ENCODE peak calls at places on chromosome 6, in five cellular contexts. U is A549, S is GM12878, Z is K562, F is HepG2. R is an unnamed sample. For H3K4me1, the result is how much of the 10 kb centered on the place peaks cover.

GRCh38 chr6:117414770-117415169 is 11.0 kb downstream of the ROS1 start:
- DNase-seq in S (no peak), F (peak), U (peak), Z (no peak), R (no peak)

GRCh38 chr6:5274231-5274630 is 12.9 kb downstream of the FARS2 start:
- DNase-seq in Z (no peak), U (no peak), S (no peak), F (no peak), R (no peak)

GRCh38 chr6:26554669-26555504 is 16.7 kb downstream of the HMGN4 start:
- DNase-seq in F (peak), S (no peak), Z (peak), U (peak), R (peak)

GRCh38 chr6:151276112-151276745 is 36.5 kb downstream of the AKAP12 start:
- DNase-seq in S (no peak), F (no peak), U (peak), Z (no peak), R (no peak)

GRCh38 chr6:98924647-98925046 is 23.1 kb downstream of the FBXL4 start:
- DNase-seq in U (no peak), Z (no peak), S (no peak), F (no peak), R (no peak)

GRCh38 chr6:136334853-136335252 is 45.2 kb upstream of the BCLAF1 start:
- DNase-seq in Z (no peak), S (no peak), U (no peak), F (no peak), R (no peak)

GRCh38 chr6:2630362-2630761 is 120.4 kb downstream of the MYLK4 start:
- DNase-seq in F (peak), Z (peak), S (no peak), U (peak), R (peak)

GRCh38 chr6:112144145-112144926 is 56.9 kb downstream of the FAM229B start:
- DNase-seq in F (peak), Z (no peak), U (no peak), S (no peak), R (no peak)

GRCh38 chr6:80543598-80544181 is 437.2 kb downstream of the BCKDHB start:
- DNase-seq in S (no peak), Z (no peak), U (no peak), F (no peak), R (no peak)

GRCh38 chr6:26215200-26216014 is 128.2 kb downstream of the HFE start:
- DNase-seq in S (no peak), F (peak), Z (no peak), U (no peak), R (peak)

GRCh38 chr6:30006170-30007131 is 54.6 kb upstream of the POLR1H start:
- DNase-seq in F (no peak), S (no peak), Z (no peak), U (no peak), R (no peak)

GRCh38 chr6:100865525-100865924 is 15.6 kb downstream of the ASCC3 start:
- DNase-seq in U (no peak), Z (no peak), F (no peak), S (no peak), R (no peak)

GRCh38 chr6:18585032-18585573 is 198.0 kb downstream of the RNF144B start:
- DNase-seq in U (peak), S (no peak), Z (peak), F (peak), R (peak)

GRCh38 chr6:151044465-151045441 is 179.3 kb downstream of the MTHFD1L start:
- DNase-seq in U (peak), Z (no peak), S (no peak), F (peak), R (peak)

GRCh38 chr6:18963439-18963838 is 576.3 kb downstream of the RNF144B start:
- DNase-seq in S (no peak), Z (no peak), U (no peak), F (no peak), R (no peak)

GRCh38 chr6:114576330-114576729 is 233.5 kb upstream of the HS3ST5 start:
- DNase-seq in Z (no peak), F (no peak), U (no peak), S (no peak), R (no peak)

GRCh38 chr6:90412538-90413369 is 116.1 kb upstream of the BACH2 start:
- DNase-seq in U (no peak), Z (no peak), S (no peak), F (no peak), R (no peak)

GRCh38 chr6:44245912-44246662 is 814 bp upstream of the HSP90AB1 start:
- DNase-seq in Z (peak), F (peak), U (peak), S (no peak), R (peak)

GRCh38 chr6:139636391-139636790 is 261.9 kb upstream of the CITED2 start:
- DNase-seq in Z (no peak), F (no peak), U (no peak), S (no peak), R (no peak)

GRCh38 chr6:4776493-4776966 is 326 bp downstream of the CDYL start:
- DNase-seq in Z (peak), S (no peak), U (no peak), F (peak), R (peak)

GRCh38 chr6:37130704-37131103 is 39.2 kb upstream of the PIM1 start:
- DNase-seq in F (peak), U (peak), Z (no peak), S (no peak), R (peak)

GRCh38 chr6:161273356-161273751 is 507 bp downstream of the AGPAT4 start:
- DNase-seq in S (no peak), Z (no peak), F (no peak), U (no peak), R (peak)

GRCh38 chr6:78810698-78811097 is 56.7 kb upstream of the IRAK1BP1 start:
- DNase-seq in S (no peak), Z (no peak), F (no peak), U (no peak), R (no peak)

GRCh38 chr6:142378138-142378875 is 76.5 kb downstream of the ADGRG6 start:
- DNase-seq in F (peak), Z (no peak), U (peak), S (no peak), R (peak)

GRCh38 chr6:72950114-72950860 is 275.0 kb downstream of the KHDC1L start:
- DNase-seq in S (no peak), U (peak), Z (no peak), F (peak), R (peak)

GRCh38 chr6:136341967-136342366 is 52.3 kb upstream of the BCLAF1 start:
- DNase-seq in F (no peak), Z (no peak), S (no peak), U (no peak), R (no peak)

GRCh38 chr6:85644374-85644762 is 1.7 kb upstream of the SYNCRIP start:
- DNase-seq in F (no peak), Z (no peak), U (peak), S (no peak), R (no peak)

GRCh38 chr6:53067307-53067706 is 2.1 kb downstream of the FBXO9 start:
- DNase-seq in Z (no peak), U (no peak), S (no peak), F (no peak), R (no peak)

GRCh38 chr6:104958720-104959452 is 2.0 kb downstream of the LIN28B start:
- DNase-seq in U (peak), S (no peak), F (peak), Z (peak), R (no peak)

GRCh38 chr6:100691972-100692371 is 189.2 kb downstream of the ASCC3 start:
- DNase-seq in Z (no peak), F (no peak), U (no peak), S (no peak), R (no peak)

GRCh38 chr6:15386110-15386755 is 140.4 kb downstream of the JARID2 start:
- DNase-seq in S (no peak), Z (peak), F (no peak), U (no peak), R (no peak)

GRCh38 chr6:143007626-143008025 is 53.1 kb upstream of the AIG1 start:
- DNase-seq in F (no peak), U (no peak), Z (no peak), S (no peak), R (no peak)

GRCh38 chr6:30647039-30647801 is at the start of gene C6orf136:
- DNase-seq in U (peak), S (peak), Z (peak), F (peak), R (peak)

GRCh38 chr6:156948807-156949206 is 171.6 kb downstream of the ARID1B start:
- DNase-seq in Z (no peak), U (peak), S (no peak), F (no peak), R (peak)

GRCh38 chr6:3868544-3868943 is 19.4 kb downstream of the FAM50B start:
- DNase-seq in F (no peak), U (no peak), S (no peak), Z (no peak), R (no peak)

GRCh38 chr6:36958775-36959554 is 4.4 kb downstream of the PI16 start:
- DNase-seq in F (no peak), Z (peak), S (no peak), U (no peak), R (no peak)

GRCh38 chr6:158471339-158471738 is 88.6 kb upstream of the TMEM181 start:
- DNase-seq in Z (no peak), U (no peak), F (no peak), S (no peak), R (no peak)

GRCh38 chr6:158472453-158472852 is 87.4 kb upstream of the TMEM181 start:
- DNase-seq in S (no peak), F (no peak), U (no peak), Z (no peak), R (peak)

GRCh38 chr6:158474961-158475343 is 84.9 kb upstream of the TMEM181 start:
- DNase-seq in Z (no peak), S (no peak), F (peak), U (peak), R (peak)

GRCh38 chr6:158476389-158476788 is 83.5 kb upstream of the TMEM181 start:
- DNase-seq in S (peak), Z (no peak), F (no peak), U (no peak), R (no peak)

DNA sequence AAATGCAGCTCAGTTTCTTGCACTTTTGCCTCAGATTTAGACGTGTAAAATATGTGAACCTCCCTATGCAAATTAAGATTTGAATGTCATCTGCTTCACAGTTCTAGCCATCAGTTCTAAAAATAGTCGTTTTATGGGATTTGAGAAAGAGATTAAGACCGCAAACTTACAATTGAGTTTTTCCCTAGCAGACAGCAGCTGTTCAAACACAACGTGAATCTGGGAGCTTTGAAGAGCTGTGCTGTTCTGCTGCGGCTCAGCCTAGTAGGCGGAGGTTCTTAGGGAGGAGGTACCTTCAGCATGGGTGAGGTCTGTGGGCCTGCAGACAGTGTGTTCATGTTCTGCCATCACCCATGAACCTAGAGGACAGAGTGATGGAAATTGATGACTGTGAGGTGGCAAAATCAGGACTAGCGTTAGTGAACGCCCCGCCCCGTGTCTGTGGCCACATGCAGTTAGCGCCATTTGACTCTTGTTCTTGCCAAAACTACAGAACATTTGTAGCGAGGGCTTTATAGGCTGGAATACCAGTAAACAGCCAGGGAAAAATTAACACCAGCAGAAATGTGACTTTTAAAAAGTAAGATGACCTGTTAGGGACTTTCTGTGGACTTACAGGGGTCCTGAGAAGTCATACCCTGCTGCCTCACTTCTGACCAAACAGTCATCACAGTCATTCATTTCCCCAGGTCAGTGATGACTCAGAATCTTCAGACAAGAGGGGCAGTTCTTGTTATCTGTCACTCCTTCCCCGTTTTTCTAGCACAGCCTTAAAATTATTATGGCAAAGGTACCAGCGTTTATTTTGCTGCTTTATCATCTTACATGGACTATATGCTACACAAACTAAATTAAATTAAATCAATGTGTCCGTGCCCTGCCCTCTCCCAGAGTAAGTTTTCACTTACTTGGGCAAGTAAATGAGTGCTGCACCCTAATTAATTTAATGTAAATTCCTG is 84.3 kb upstream of the TMEM181 start:
- DNase-seq in F (no peak), S (peak), U (peak), Z (peak), R (peak)
- TF ChIP-seq MYC in F (no peak), S (no peak), U (no peak), Z (no peak), R (no peak)

GRCh38 chr6:41053056-41053455 is at the start of gene APOBEC2:
- DNase-seq in U (no peak), S (no peak), Z (no peak), F (no peak), R (no peak)
- H3K4me1 ChIP-seq in U (under half), S (under half), Z (under half), F (half or more), R (under half)

DNA sequence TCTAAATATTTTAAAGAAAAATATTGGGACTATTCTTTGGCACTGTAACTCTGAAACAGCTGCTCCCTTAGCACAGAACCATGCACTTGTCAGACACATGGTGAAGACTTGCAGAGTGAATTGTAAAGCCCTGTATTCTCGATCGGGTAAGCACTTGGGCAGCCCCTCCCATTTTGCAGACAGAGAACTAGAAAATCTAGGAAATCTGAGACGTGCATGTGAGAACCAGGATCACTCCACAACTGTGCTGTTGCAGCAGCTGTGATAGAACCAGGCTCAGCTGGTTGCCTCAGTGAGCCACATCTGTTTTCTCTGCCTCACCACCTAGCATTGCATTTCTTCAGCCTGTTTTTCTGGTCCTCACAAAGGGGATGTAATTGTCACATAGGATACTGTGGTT is 71.9 kb upstream of the HINT3 start:
- DNase-seq in F (no peak), U (no peak), S (no peak), Z (no peak), R (no peak)
- H3K4me3 ChIP-seq in F (no peak), U (no peak), S (no peak), Z (no peak), R (no peak)

GRCh38 chr6:138580801-138581200 is 81.5 kb upstream of the NHSL1 start:
- DNase-seq in U (no peak), S (no peak), Z (no peak), F (no peak), R (no peak)
- TF ChIP-seq MYC in U (no peak), S (no peak), Z (no peak), F (no peak), R (no peak)

GRCh38 chr6:35305117-35305516 is 7.5 kb downstream of the DEF6 start:
- DNase-seq in U (peak), S (no peak), Z (no peak), F (no peak), R (no peak)

GRCh38 chr6:35304299-35304698 is 6.7 kb downstream of the DEF6 start:
- DNase-seq in Z (no peak), U (no peak), F (no peak), S (no peak), R (no peak)

GRCh38 chr6:35300848-35301247 is 3.2 kb downstream of the DEF6 start:
- DNase-seq in U (no peak), Z (no peak), F (no peak), S (no peak), R (no peak)

GRCh38 chr6:35299674-35300073 is 2.1 kb downstream of the DEF6 start:
- DNase-seq in F (no peak), Z (no peak), U (no peak), S (no peak), R (no peak)

GRCh38 chr6:35302604-35303218 is 5.1 kb downstream of the DEF6 start:
- DNase-seq in U (no peak), S (peak), Z (peak), F (no peak), R (no peak)
- H3K4me1 ChIP-seq in U (under half), S (under half), Z (under half), F (under half), R (under half)